ENCODE peak calls at places on chromosomes 6 and 20, in seven cellular contexts. One of them, this sample, is unnamed.

GRCh38 chr6:26323525-26324294 is 41.3 kb upstream of the BTN3A2 start:
- DNase-seq in nephron progenitor cell: no peak
- DNase-seq in NCI-H1105: no peak
- DNase-seq in NB4: peak; percentile 36
- DNase-seq in LoVo: no peak
- DNase-seq in astrocyte of the hippocampus: no peak
- DNase-seq in H9: no peak
- DNase-seq in this sample: no peak

GRCh38 chr6:100237881-100238280 is 226.8 kb downstream of the SIM1 start:
- DNase-seq in H9: no peak
- DNase-seq in astrocyte of the hippocampus: peak; percentile 49
- DNase-seq in nephron progenitor cell: no peak
- DNase-seq in LoVo: no peak
- DNase-seq in NB4: no peak
- DNase-seq in NCI-H1105: no peak
- DNase-seq in this sample: no peak

GRCh38 chr6:158571826-158572652 is 12.1 kb downstream of the TMEM181 start:
- DNase-seq in H9: no peak
- DNase-seq in NCI-H1105: no peak
- DNase-seq in LoVo: peak; percentile 60
- DNase-seq in NB4: no peak
- DNase-seq in astrocyte of the hippocampus: no peak
- DNase-seq in nephron progenitor cell: no peak
- DNase-seq in this sample: no peak

GRCh38 chr20:62898093-62898964 is 28.0 kb downstream of the DIDO1 start:
- DNase-seq in LoVo: no peak
- DNase-seq in NB4: no peak
- DNase-seq in astrocyte of the hippocampus: no peak
- DNase-seq in NCI-H1105: no peak
- DNase-seq in nephron progenitor cell: no peak
- DNase-seq in H9: no peak
- DNase-seq in this sample: no peak

GRCh38 chr6:46606318-46606717 is 46.3 kb downstream of the CYP39A1 start:
- DNase-seq in H9: no peak
- DNase-seq in NCI-H1105: peak; percentile 9
- DNase-seq in NB4: no peak
- DNase-seq in LoVo: no peak
- DNase-seq in astrocyte of the hippocampus: no peak
- DNase-seq in nephron progenitor cell: no peak
- DNase-seq in this sample: no peak

GRCh38 chr20:24990810-24991252 is 1.7 kb downstream of the APMAP start:
- DNase-seq in nephron progenitor cell: no peak
- DNase-seq in astrocyte of the hippocampus: no peak
- DNase-seq in LoVo: no peak
- DNase-seq in H9: peak; percentile 17
- DNase-seq in NCI-H1105: no peak
- DNase-seq in NB4: no peak
- DNase-seq in this sample: no peak

GRCh38 chr6:110526731-110527130 is 50.3 kb upstream of the SLC22A16 start:
- DNase-seq in astrocyte of the hippocampus: no peak
- DNase-seq in nephron progenitor cell: no peak
- DNase-seq in NCI-H1105: no peak
- DNase-seq in NB4: no peak
- DNase-seq in LoVo: no peak
- DNase-seq in H9: no peak
- DNase-seq in this sample: no peak

GRCh38 chr6:159762681-159763293 is 942 bp downstream of the ACAT2 start:
- DNase-seq in LoVo: no peak
- DNase-seq in NCI-H1105: no peak
- DNase-seq in astrocyte of the hippocampus: no peak
- DNase-seq in NB4: peak; percentile 48
- DNase-seq in nephron progenitor cell: no peak
- DNase-seq in H9: no peak
- DNase-seq in this sample: no peak

GRCh38 chr6:35049885-35050284 is 91.3 kb downstream of the TCP11 start:
- DNase-seq in H9: no peak
- DNase-seq in astrocyte of the hippocampus: peak; percentile 43
- DNase-seq in NCI-H1105: no peak
- DNase-seq in nephron progenitor cell: no peak
- DNase-seq in NB4: peak; percentile 91
- DNase-seq in LoVo: no peak
- DNase-seq in this sample: peak; percentile 82

GRCh38 chr6:84094050-84094435 is 60.5 kb downstream of the MRAP2 start:
- DNase-seq in astrocyte of the hippocampus: no peak
- DNase-seq in H9: no peak
- DNase-seq in LoVo: no peak
- DNase-seq in NB4: no peak
- DNase-seq in NCI-H1105: no peak
- DNase-seq in nephron progenitor cell: no peak
- DNase-seq in this sample: no peak

GRCh38 chr20:13117200-13117599 is 103.9 kb upstream of the ISM1 start:
- DNase-seq in nephron progenitor cell: no peak
- DNase-seq in NB4: no peak
- DNase-seq in NCI-H1105: no peak
- DNase-seq in LoVo: no peak
- DNase-seq in astrocyte of the hippocampus: no peak
- DNase-seq in H9: no peak
- DNase-seq in this sample: no peak

GRCh38 chr6:56448056-56448455 is 194.6 kb downstream of the DST start:
- DNase-seq in LoVo: no peak
- DNase-seq in nephron progenitor cell: no peak
- DNase-seq in NCI-H1105: no peak
- DNase-seq in NB4: no peak
- DNase-seq in H9: no peak
- DNase-seq in astrocyte of the hippocampus: peak; percentile 13
- DNase-seq in this sample: no peak

GRCh38 chr6:125853168-125853567 is 62.4 kb downstream of the NCOA7 start:
- DNase-seq in H9: no peak
- DNase-seq in astrocyte of the hippocampus: no peak
- DNase-seq in nephron progenitor cell: no peak
- DNase-seq in NB4: no peak
- DNase-seq in NCI-H1105: no peak
- DNase-seq in LoVo: no peak
- DNase-seq in this sample: no peak

GRCh38 chr6:166435574-166435973 is 52.8 kb upstream of the MPC1 start:
- DNase-seq in NCI-H1105: no peak
- DNase-seq in astrocyte of the hippocampus: no peak
- DNase-seq in NB4: peak; percentile 47
- DNase-seq in H9: peak; percentile 25
- DNase-seq in LoVo: no peak
- DNase-seq in nephron progenitor cell: no peak
- DNase-seq in this sample: no peak

GRCh38 chr6:135796884-135797283 is 54.6 kb upstream of the PDE7B start:
- DNase-seq in nephron progenitor cell: no peak
- DNase-seq in astrocyte of the hippocampus: no peak
- DNase-seq in LoVo: no peak
- DNase-seq in H9: no peak
- DNase-seq in NCI-H1105: peak; percentile 28
- DNase-seq in NB4: no peak
- DNase-seq in this sample: no peak

GRCh38 chr6:12313992-12314589 is 23.9 kb downstream of the EDN1 start:
- DNase-seq in nephron progenitor cell: no peak
- DNase-seq in LoVo: peak; percentile 73
- DNase-seq in H9: no peak
- DNase-seq in NB4: no peak
- DNase-seq in astrocyte of the hippocampus: peak; percentile 77
- DNase-seq in NCI-H1105: no peak
- DNase-seq in this sample: no peak

GRCh38 chr20:40414843-40415615 is 274.0 kb downstream of the MAFB start:
- DNase-seq in nephron progenitor cell: no peak
- DNase-seq in NB4: no peak
- DNase-seq in astrocyte of the hippocampus: no peak
- DNase-seq in NCI-H1105: no peak
- DNase-seq in LoVo: peak; percentile 66
- DNase-seq in H9: no peak
- DNase-seq in this sample: no peak